ENCODE peak calls at places on chromosome 1, in five cellular contexts. L is H1, Y is GM12878, Z is HCT116, V is HepG2. R is an unnamed sample.

GRCh38 chr1:211601982-211602644 is 23.2 kb upstream of the SLC30A1 start:
- DNase-seq in L (no peak), Y (no peak), Z (no peak), V (no peak), R (no peak)

GRCh38 chr1:9351654-9352271 is 59.1 kb downstream of the SPSB1 start:
- DNase-seq in L (no peak), Y (no peak), Z (no peak), V (no peak), R (no peak)

GRCh38 chr1:202004711-202005110 is 5.7 kb upstream of the ELF3 start:
- DNase-seq in L (no peak), Y (no peak), Z (no peak), V (no peak), R (no peak)

GRCh38 chr1:204975568-204976235 is 67.3 kb upstream of the CNTN2 start:
- DNase-seq in L (peak), Y (no peak), Z (peak), V (peak), R (peak)

GRCh38 chr1:3152143-3152542 is 83.1 kb downstream of the PRDM16 start:
- DNase-seq in L (no peak), Y (no peak), Z (no peak), V (no peak), R (no peak)

GRCh38 chr1:208189183-208189582 is 55.0 kb downstream of the PLXNA2 start:
- DNase-seq in L (no peak), Y (peak), Z (no peak), V (no peak), R (peak)

GRCh38 chr1:7299329-7299799 is 471.7 kb upstream of the VAMP3 start:
- DNase-seq in L (peak), Y (no peak), Z (peak), V (no peak), R (no peak)

GRCh38 chr1:222357252-222357651 is 190.7 kb downstream of the HHIPL2 start:
- DNase-seq in L (no peak), Y (no peak), Z (no peak), V (no peak), R (no peak)

GRCh38 chr1:205945056-205945455 is 1.8 kb upstream of the SLC26A9 start:
- DNase-seq in L (no peak), Y (no peak), Z (no peak), V (peak), R (peak)

GRCh38 chr1:224929335-224930237 is at the start of gene DNAH14:
- DNase-seq in L (peak), Y (no peak), Z (peak), V (peak), R (peak)

GRCh38 chr1:205069371-205070125 is 14.7 kb downstream of the TMEM81 start:
- DNase-seq in L (no peak), Y (no peak), Z (no peak), V (no peak), R (no peak)

GRCh38 chr1:63773815-63774616 is at the start of gene ROR1:
- DNase-seq in L (peak), Y (no peak), Z (peak), V (peak), R (peak)

GRCh38 chr1:182261655-182262054 is 129.9 kb downstream of the GLUL start:
- DNase-seq in L (no peak), Y (no peak), Z (no peak), V (no peak), R (no peak)

GRCh38 chr1:186828612-186829542 is at the start of gene PLA2G4A:
- DNase-seq in L (no peak), Y (no peak), Z (peak), V (no peak), R (no peak)

GRCh38 chr1:67149179-67149770 is 14.5 kb upstream of the C1orf141 start:
- DNase-seq in L (peak), Y (peak), Z (peak), V (peak), R (peak)

GRCh38 chr1:94110946-94111740 is 9.8 kb downstream of the ABCA4 start:
- DNase-seq in L (no peak), Y (no peak), Z (no peak), V (no peak), R (no peak)

GRCh38 chr1:20037877-20038276 is 32.1 kb upstream of the PLA2G5 start:
- DNase-seq in L (no peak), Y (peak), Z (no peak), V (no peak), R (no peak)

GRCh38 chr1:169012416-169012815 is 94.1 kb upstream of the ATP1B1 start:
- DNase-seq in L (no peak), Y (peak), Z (no peak), V (no peak), R (no peak)

GRCh38 chr1:162421258-162422194 is 9.6 kb upstream of the SH2D1B start:
- DNase-seq in L (no peak), Y (no peak), Z (no peak), V (no peak), R (no peak)

GRCh38 chr1:1244192-1244811 is 2.2 kb downstream of the C1QTNF12 start:
- DNase-seq in L (no peak), Y (no peak), Z (no peak), V (no peak), R (no peak)

GRCh38 chr1:236051107-236051885 is 13.6 kb downstream of the NID1 start:
- DNase-seq in L (no peak), Y (no peak), Z (no peak), V (no peak), R (no peak)

GRCh38 chr1:24348196-24348595 is 29.0 kb downstream of the GRHL3 start:
- DNase-seq in L (no peak), Y (no peak), Z (no peak), V (no peak), R (no peak)

GRCh38 chr1:77538956-77539509 is 143.4 kb downstream of the ZZZ3 start:
- DNase-seq in L (no peak), Y (no peak), Z (no peak), V (peak), R (no peak)

GRCh38 chr1:212205843-212206242 is 79.4 kb upstream of the PPP2R5A start:
- DNase-seq in L (no peak), Y (no peak), Z (no peak), V (no peak), R (peak)

GRCh38 chr1:20426371-20426770 is 59.6 kb downstream of the CAMK2N1 start:
- DNase-seq in L (no peak), Y (no peak), Z (no peak), V (no peak), R (no peak)

GRCh38 chr1:224726783-224727182 is 110.7 kb downstream of the CNIH3 start:
- DNase-seq in L (no peak), Y (no peak), Z (no peak), V (no peak), R (no peak)

GRCh38 chr1:195617157-195617556 is 991.1 kb downstream of the KCNT2 start:
- DNase-seq in L (no peak), Y (no peak), Z (no peak), V (no peak), R (no peak)

GRCh38 chr1:180151508-180151907 is 3.2 kb upstream of the QSOX1 start:
- DNase-seq in L (no peak), Y (no peak), Z (no peak), V (no peak), R (no peak)

GRCh38 chr1:52355847-52356505 is 10.0 kb downstream of the CC2D1B start:
- DNase-seq in L (no peak), Y (no peak), Z (no peak), V (no peak), R (no peak)

GRCh38 chr1:80673935-80674597 is 1126.7 kb upstream of the ADGRL2 start:
- DNase-seq in L (no peak), Y (no peak), Z (no peak), V (no peak), R (no peak)

GRCh38 chr1:208654241-208654640 is 410.1 kb upstream of the PLXNA2 start:
- DNase-seq in L (no peak), Y (no peak), Z (peak), V (peak), R (peak)

GRCh38 chr1:52662645-52663313 is 29.8 kb downstream of the SHISAL2A start:
- DNase-seq in L (peak), Y (no peak), Z (peak), V (peak), R (no peak)

GRCh38 chr1:189149547-189150375 is 1327.9 kb downstream of the BRINP3 start:
- DNase-seq in L (peak), Y (no peak), Z (no peak), V (peak), R (peak)

DNA sequence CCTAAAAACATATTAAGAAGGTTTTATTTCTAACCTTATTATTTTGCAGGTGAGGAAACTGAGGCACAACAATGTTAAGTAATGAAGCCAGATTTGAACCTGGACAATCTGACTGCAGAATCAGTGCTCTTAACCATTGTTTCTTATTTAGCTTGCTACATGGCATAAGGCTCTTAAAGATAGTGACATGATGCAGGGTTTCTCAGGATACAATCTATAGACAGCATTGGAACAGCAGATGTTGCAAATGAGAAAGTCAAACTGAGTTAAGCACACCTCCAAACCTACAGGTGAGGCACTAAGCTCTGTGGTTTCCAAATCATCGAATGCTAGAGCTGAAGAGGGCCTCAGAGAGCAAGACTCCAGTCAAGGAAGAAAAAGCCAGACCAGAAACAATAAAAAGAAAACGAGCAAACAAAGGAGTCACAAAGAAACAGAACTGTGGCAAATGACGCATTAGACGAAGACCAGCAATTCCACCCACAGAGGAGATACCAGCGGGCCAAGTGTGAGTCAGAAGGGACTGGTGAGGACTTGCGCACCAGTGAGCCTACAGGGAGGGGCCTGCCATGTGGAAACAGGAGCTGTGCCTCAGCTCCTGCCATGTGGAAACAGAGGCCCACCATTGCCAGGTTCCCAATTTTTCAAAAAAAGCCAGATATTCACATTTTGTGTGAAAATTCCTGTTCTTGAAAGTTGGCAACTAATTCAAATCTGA is 14.4 kb downstream of the CD58 start:
- DNase-seq in L (no peak), Y (peak), Z (peak), V (no peak), R (peak)
- TF ChIP-seq SRF in L (no peak), Y (no peak), Z (no peak), V (no peak), R (no peak)

DNA sequence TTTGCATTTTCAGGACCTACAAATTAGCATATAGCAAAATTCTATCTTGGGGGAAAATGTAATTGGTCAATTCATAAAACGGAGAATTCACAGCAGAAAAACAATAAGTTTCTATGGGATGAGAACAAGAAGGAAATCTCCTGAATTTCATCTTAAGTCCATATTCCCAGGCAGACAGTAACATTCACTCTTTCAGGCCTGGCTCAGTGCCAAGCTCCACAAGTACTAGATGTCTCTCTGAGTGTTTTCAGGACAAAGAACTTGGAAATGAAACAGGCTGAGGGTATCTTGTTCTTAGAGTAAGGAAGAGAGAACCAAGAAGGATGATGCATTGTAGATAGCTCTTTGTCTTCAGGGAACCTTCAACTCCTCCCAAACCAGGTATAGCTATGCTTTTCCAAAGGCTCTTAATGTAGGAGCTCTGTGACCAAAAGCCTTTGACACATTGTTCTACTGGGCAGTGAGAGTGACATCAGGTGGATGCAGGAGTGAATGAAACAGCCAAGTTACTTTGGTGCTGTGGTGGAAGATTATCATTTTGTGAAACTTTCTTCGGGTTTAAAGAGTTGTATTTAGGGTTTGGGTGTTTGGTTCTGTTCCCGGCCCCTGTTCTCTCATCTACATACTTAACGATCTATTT is 298.3 kb downstream of the GPATCH2 start:
- DNase-seq in L (no peak), Y (no peak), Z (no peak), V (no peak), R (no peak)
- TF ChIP-seq SRF in L (no peak), Y (no peak), Z (no peak), V (no peak), R (no peak)

GRCh38 chr1:46152021-46152420 is 19.6 kb upstream of the PIK3R3 start:
- DNase-seq in L (no peak), Y (no peak), Z (no peak), V (no peak), R (no peak)
- TF ChIP-seq SRF in L (no peak), Y (no peak), Z (no peak), V (no peak), R (no peak)

GRCh38 chr1:12157366-12158231 is 9.2 kb upstream of the TNFRSF1B start:
- DNase-seq in L (no peak), Y (no peak), Z (no peak), V (peak), R (no peak)

GRCh38 chr1:12161324-12161661 is 5.5 kb upstream of the TNFRSF1B start:
- DNase-seq in L (no peak), Y (no peak), Z (no peak), V (no peak), R (no peak)

GRCh38 chr1:12159826-12160225 is 7.0 kb upstream of the TNFRSF1B start:
- DNase-seq in L (no peak), Y (no peak), Z (peak), V (no peak), R (no peak)

GRCh38 chr1:12155328-12155727 is 11.5 kb upstream of the TNFRSF1B start:
- DNase-seq in L (no peak), Y (no peak), Z (no peak), V (no peak), R (no peak)

DNA sequence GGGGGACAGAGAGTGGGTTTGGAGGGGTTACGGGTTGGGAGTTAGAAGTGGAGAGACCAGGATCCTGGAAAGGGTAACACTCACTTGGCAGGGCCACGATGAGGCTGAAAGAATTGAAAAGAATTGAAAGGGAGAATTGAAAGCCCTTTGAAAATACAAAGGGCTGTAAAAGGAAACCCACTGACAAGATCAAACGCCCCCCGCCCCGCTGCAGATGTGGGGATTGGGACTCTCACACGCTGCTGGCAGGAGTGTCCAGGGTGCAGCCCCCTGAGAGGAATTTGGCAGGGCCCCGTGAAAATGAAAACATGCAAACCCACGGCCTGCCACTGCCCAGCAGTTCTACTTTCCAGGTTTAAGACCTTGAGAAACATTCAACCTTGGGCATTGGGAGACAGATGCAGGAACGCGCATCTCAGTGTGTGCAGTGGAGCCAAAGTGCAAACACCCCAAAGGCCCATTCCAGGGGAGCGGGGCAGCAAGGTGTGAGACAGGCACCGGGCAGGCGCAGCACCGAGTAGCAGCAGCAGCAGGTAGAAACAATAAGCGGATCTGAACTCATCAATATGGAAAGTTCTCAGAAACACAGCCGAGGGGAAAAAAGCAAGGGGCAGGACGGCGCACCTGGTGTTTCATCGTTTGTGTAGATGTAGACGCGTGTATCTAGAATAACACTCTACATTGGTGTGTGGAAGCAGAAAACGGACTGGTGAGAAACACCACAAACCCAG is 8.3 kb upstream of the TNFRSF1B start:
- DNase-seq in L (no peak), Y (no peak), Z (no peak), V (no peak), R (no peak)
- TF ChIP-seq SRF in L (no peak), Y (no peak), Z (no peak), V (no peak), R (no peak)